ENCODE peak calls at places on chromosomes 11 and 22, in ten cellular contexts. U is islet precursor cell; Y is neural crest cell; E is Panc1; N is H9; G is H4; B is left ventricle myocardium inferior; H is stimulated activated CD4-positive, alpha-beta T cell treated with anti-CD3 and anti-CD28 coated beads, Interleukin-15, amount 100 ng/mL, for 1 hour; C is NCI-H460; F is mesothelial cell of epicardium. P is an unnamed sample.

GRCh38 chr22:29078869-29079207 is 6.0 kb downstream of the KREMEN1 start:
- DNase-seq in U (no peak), Y (no peak), E (no peak), N (no peak), G (no peak), B (no peak), H (no peak), C (no peak), F (no peak), P (no peak)

GRCh38 chr11:108551653-108552462 is 41.7 kb downstream of the EXPH5 start:
- DNase-seq in U (peak), Y (no peak), E (no peak), N (no peak), G (no peak), B (no peak), H (no peak), C (no peak), F (no peak), P (peak)

GRCh38 chr11:100354736-100355135 is 332.4 kb upstream of the ARHGAP42 start:
- DNase-seq in U (no peak), Y (no peak), E (no peak), N (no peak), G (no peak), B (no peak), H (no peak), C (no peak), F (no peak), P (no peak)

GRCh38 chr11:35553831-35554230 is 28.4 kb upstream of the PAMR1 start:
- DNase-seq in U (peak), Y (no peak), E (no peak), N (no peak), G (peak), B (no peak), H (no peak), C (no peak), F (no peak), P (peak)

GRCh38 chr11:68326334-68327215 is 14.2 kb downstream of the LRP5 start:
- DNase-seq in U (no peak), Y (no peak), E (no peak), N (no peak), G (no peak), B (no peak), H (no peak), C (no peak), F (no peak), P (no peak)

GRCh38 chr22:26199665-26200064 is 30.4 kb downstream of the SEZ6L start:
- DNase-seq in U (no peak), Y (no peak), E (no peak), N (peak), G (no peak), B (no peak), H (no peak), C (no peak), F (no peak), P (no peak)

GRCh38 chr11:64842851-64843841 is 1.3 kb downstream of the CDC42BPG start:
- DNase-seq in U (peak), Y (no peak), E (no peak), N (no peak), G (no peak), B (no peak), H (no peak), C (no peak), F (no peak), P (peak)

GRCh38 chr11:62839050-62840015 is at the start of gene WDR74:
- DNase-seq in U (peak), Y (peak), E (peak), N (peak), G (peak), B (peak), H (peak), C (peak), F (peak), P (peak)

GRCh38 chr11:62627718-62628117 is 5.9 kb upstream of the B3GAT3 start:
- DNase-seq in U (no peak), Y (no peak), E (no peak), N (no peak), G (no peak), B (no peak), H (no peak), C (no peak), F (no peak), P (no peak)

GRCh38 chr11:113267536-113267935 is 46.8 kb upstream of the TTC12 start:
- DNase-seq in U (no peak), Y (no peak), E (no peak), N (no peak), G (no peak), B (no peak), H (no peak), C (no peak), F (no peak), P (no peak)

GRCh38 chr22:18056161-18056666 is 21.6 kb upstream of the PEX26 start:
- DNase-seq in U (no peak), Y (no peak), E (no peak), N (no peak), G (peak), B (no peak), H (no peak), C (no peak), F (no peak), P (no peak)

GRCh38 chr11:8017071-8017470 is 29.9 kb downstream of the EIF3F start:
- DNase-seq in U (peak), Y (no peak), E (no peak), N (peak), G (no peak), B (no peak), H (no peak), C (no peak), F (no peak), P (no peak)

P was measured in ELF-1.